ENCODE peak calls at places on chromosomes 16 and 17, in seven cellular contexts. One of them, this sample, is unnamed.

GRCh38 chr17:74922694-74923537 is at the start of gene USH1G:
- DNase-seq in HCT116: no peak
- DNase-seq in Panc1: no peak
- DNase-seq in stomach: no peak
- DNase-seq in breast epithelium: no peak
- DNase-seq in GM12878: no peak
- DNase-seq in prostate gland: no peak
- DNase-seq in this sample: no peak

GRCh38 chr16:14409563-14409962 is 220.5 kb downstream of the PARN start:
- DNase-seq in HCT116: no peak
- DNase-seq in Panc1: peak
- DNase-seq in stomach: no peak
- DNase-seq in breast epithelium: no peak
- DNase-seq in GM12878: no peak
- DNase-seq in prostate gland: no peak
- DNase-seq in this sample: no peak

GRCh38 chr16:57639172-57639571 is 10.7 kb downstream of the ADGRG1 start:
- DNase-seq in HCT116: no peak
- DNase-seq in Panc1: no peak
- DNase-seq in stomach: peak
- DNase-seq in breast epithelium: no peak
- DNase-seq in GM12878: no peak
- DNase-seq in prostate gland: peak
- DNase-seq in this sample: no peak

GRCh38 chr17:79831367-79832210 is 7.7 kb downstream of the CBX4 start:
- DNase-seq in HCT116: no peak
- DNase-seq in Panc1: no peak
- DNase-seq in stomach: peak
- DNase-seq in breast epithelium: peak
- DNase-seq in GM12878: no peak
- DNase-seq in prostate gland: peak
- DNase-seq in this sample: no peak

GRCh38 chr17:16507918-16508533 is 16.0 kb upstream of the LRRC75A start:
- DNase-seq in HCT116: no peak
- DNase-seq in Panc1: no peak
- DNase-seq in stomach: no peak
- DNase-seq in breast epithelium: no peak
- DNase-seq in GM12878: no peak
- DNase-seq in prostate gland: no peak
- DNase-seq in this sample: no peak

GRCh38 chr17:34318474-34318873 is 761 bp upstream of the CCL8 start:
- DNase-seq in HCT116: peak
- DNase-seq in Panc1: no peak
- DNase-seq in stomach: no peak
- DNase-seq in breast epithelium: no peak
- DNase-seq in GM12878: no peak
- DNase-seq in prostate gland: no peak
- DNase-seq in this sample: peak

GRCh38 chr16:77584205-77584859 is 138.0 kb upstream of the NUDT7 start:
- DNase-seq in HCT116: peak
- DNase-seq in Panc1: peak
- DNase-seq in stomach: peak
- DNase-seq in breast epithelium: no peak
- DNase-seq in GM12878: no peak
- DNase-seq in prostate gland: peak
- DNase-seq in this sample: peak

GRCh38 chr16:67311607-67312449 is 14.7 kb downstream of the KCTD19 start:
- DNase-seq in HCT116: peak
- DNase-seq in Panc1: peak
- DNase-seq in stomach: no peak
- DNase-seq in breast epithelium: no peak
- DNase-seq in GM12878: peak
- DNase-seq in prostate gland: no peak
- DNase-seq in this sample: no peak

GRCh38 chr16:77143364-77143763 is 47.6 kb upstream of the MON1B start:
- DNase-seq in HCT116: no peak
- DNase-seq in Panc1: no peak
- DNase-seq in stomach: no peak
- DNase-seq in breast epithelium: no peak
- DNase-seq in GM12878: no peak
- DNase-seq in prostate gland: no peak
- DNase-seq in this sample: no peak

GRCh38 chr16:23317266-23317661 is 15.2 kb downstream of the SCNN1B start:
- DNase-seq in HCT116: no peak
- DNase-seq in Panc1: no peak
- DNase-seq in stomach: peak
- DNase-seq in breast epithelium: no peak
- DNase-seq in GM12878: no peak
- DNase-seq in prostate gland: peak
- DNase-seq in this sample: no peak

GRCh38 chr17:15232517-15232915 is 32.6 kb downstream of the PMP22 start:
- DNase-seq in HCT116: no peak
- DNase-seq in Panc1: no peak
- DNase-seq in stomach: no peak
- DNase-seq in breast epithelium: no peak
- DNase-seq in GM12878: no peak
- DNase-seq in prostate gland: no peak
- DNase-seq in this sample: no peak

GRCh38 chr16:2782583-2783351 is 4.6 kb downstream of the PRSS33 start:
- DNase-seq in HCT116: no peak
- DNase-seq in Panc1: no peak
- DNase-seq in stomach: no peak
- DNase-seq in breast epithelium: peak
- DNase-seq in GM12878: no peak
- DNase-seq in prostate gland: no peak
- DNase-seq in this sample: no peak

GRCh38 chr16:57299009-57299718 is 14.7 kb upstream of the PLLP start:
- DNase-seq in HCT116: no peak
- DNase-seq in Panc1: no peak
- DNase-seq in stomach: peak
- DNase-seq in breast epithelium: peak
- DNase-seq in GM12878: no peak
- DNase-seq in prostate gland: no peak
- DNase-seq in this sample: no peak

GRCh38 chr16:86018487-86018886 is 119.5 kb downstream of the IRF8 start:
- DNase-seq in HCT116: no peak
- DNase-seq in Panc1: no peak
- DNase-seq in stomach: no peak
- DNase-seq in breast epithelium: no peak
- DNase-seq in GM12878: no peak
- DNase-seq in prostate gland: no peak
- DNase-seq in this sample: peak

GRCh38 chr17:47905221-47905733 is 9.2 kb downstream of the SP2 start:
- DNase-seq in HCT116: no peak
- DNase-seq in Panc1: no peak
- DNase-seq in stomach: peak
- DNase-seq in breast epithelium: peak
- DNase-seq in GM12878: no peak
- DNase-seq in prostate gland: peak
- DNase-seq in this sample: no peak
- TF ChIP-seq POLR2AphosphoS5 in HCT116: no peak
- TF ChIP-seq POLR2AphosphoS5 in Panc1: no peak
- TF ChIP-seq POLR2AphosphoS5 in stomach: peak
- TF ChIP-seq POLR2AphosphoS5 in breast epithelium: no peak
- TF ChIP-seq POLR2AphosphoS5 in GM12878: no peak
- TF ChIP-seq POLR2AphosphoS5 in prostate gland: peak
- TF ChIP-seq POLR2AphosphoS5 in this sample: no peak

DNA sequence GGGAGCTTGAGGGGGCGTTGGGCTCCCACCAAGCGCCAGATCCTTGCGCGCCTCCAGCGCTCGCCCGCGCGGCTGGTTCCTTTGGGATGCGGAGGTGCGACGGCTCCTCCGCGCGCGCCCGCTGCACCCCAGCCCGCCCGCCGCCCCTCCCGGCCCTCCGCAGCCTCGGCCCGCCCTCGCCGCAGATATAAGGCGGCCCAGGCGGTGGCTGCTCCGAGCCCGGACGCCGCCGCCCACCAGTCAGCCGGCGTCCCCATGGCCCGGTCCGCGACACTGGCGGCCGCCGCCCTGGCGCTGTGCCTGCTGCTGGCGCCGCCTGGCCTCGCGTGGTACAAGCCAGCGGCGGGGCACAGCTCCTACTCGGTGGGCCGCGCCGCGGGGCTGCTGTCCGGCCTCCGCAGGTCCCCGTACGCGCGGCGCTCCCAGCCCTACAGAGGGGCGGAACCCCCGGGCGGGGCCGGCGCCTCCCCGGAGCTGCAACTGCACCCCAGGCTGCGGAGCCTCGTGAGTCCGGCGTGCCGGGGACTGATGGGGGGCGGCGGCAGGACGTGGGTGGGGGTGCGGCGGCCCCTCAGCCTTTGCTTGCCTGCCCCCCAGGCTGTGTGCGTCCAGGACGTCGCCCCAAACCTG is at the start of gene NPB:
- DNase-seq in HCT116: no peak
- DNase-seq in Panc1: no peak
- DNase-seq in stomach: peak
- DNase-seq in breast epithelium: no peak
- DNase-seq in GM12878: no peak
- DNase-seq in prostate gland: no peak
- DNase-seq in this sample: no peak
- H3K4me3 ChIP-seq in HCT116: peak
- H3K4me3 ChIP-seq in Panc1: peak
- H3K4me3 ChIP-seq in stomach: peak
- H3K4me3 ChIP-seq in breast epithelium: peak
- H3K4me3 ChIP-seq in GM12878: no peak
- H3K4me3 ChIP-seq in prostate gland: peak
- H3K4me3 ChIP-seq in this sample: no peak

DNA sequence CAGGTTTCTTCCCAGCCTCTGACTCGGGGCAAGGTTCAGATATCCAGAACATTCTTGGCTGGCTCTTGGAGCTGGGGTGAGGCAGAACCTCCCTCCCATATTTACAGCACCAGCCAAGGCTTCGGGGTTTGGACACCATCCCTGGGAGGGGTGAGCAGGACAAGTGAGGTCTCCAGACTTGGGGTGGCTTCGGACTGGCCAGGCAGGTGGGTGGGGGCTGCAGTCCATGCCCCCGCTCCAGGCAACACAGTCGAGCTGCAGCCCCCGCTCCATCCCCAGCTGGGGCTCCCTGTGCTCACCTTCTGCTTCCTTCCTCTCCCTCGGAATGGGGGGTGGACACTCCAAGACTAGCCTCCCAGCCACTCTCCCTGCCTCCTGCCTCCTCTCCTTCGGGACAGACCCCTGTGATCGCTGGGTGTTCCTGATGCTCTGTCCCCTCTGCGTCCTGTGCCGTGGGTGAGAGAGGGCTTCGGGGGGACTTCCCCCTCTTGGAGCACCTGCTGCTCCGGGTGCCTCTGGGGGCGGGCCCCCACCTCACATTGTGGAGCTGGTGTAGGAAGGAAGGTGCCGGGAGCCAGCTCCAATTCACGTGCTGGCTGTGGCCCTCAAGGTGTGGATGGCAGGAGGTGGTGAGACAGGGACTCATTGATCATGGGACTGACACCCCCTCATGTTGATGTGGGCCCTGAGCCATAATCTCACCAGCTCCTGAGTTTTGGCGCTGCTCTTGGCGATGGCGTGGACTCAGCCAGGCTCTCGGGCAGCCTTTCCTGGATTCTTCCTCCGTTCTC is 189.2 kb downstream of the SEC14L1 start:
- DNase-seq in HCT116: no peak
- DNase-seq in Panc1: no peak
- DNase-seq in stomach: peak
- DNase-seq in breast epithelium: peak
- DNase-seq in GM12878: no peak
- DNase-seq in prostate gland: no peak
- DNase-seq in this sample: no peak
- TF ChIP-seq POLR2AphosphoS5 in HCT116: no peak
- TF ChIP-seq POLR2AphosphoS5 in Panc1: no peak
- TF ChIP-seq POLR2AphosphoS5 in stomach: no peak
- TF ChIP-seq POLR2AphosphoS5 in breast epithelium: no peak
- TF ChIP-seq POLR2AphosphoS5 in GM12878: no peak
- TF ChIP-seq POLR2AphosphoS5 in prostate gland: no peak
- TF ChIP-seq POLR2AphosphoS5 in this sample: no peak

GRCh38 chr16:89829630-89830437 is 1.6 kb downstream of the SPIRE2 start:
- DNase-seq in HCT116: no peak
- DNase-seq in Panc1: no peak
- DNase-seq in stomach: no peak
- DNase-seq in breast epithelium: no peak
- DNase-seq in GM12878: no peak
- DNase-seq in prostate gland: no peak
- DNase-seq in this sample: no peak
- H3K4me3 ChIP-seq in HCT116: peak
- H3K4me3 ChIP-seq in Panc1: peak
- H3K4me3 ChIP-seq in stomach: no peak
- H3K4me3 ChIP-seq in breast epithelium: no peak
- H3K4me3 ChIP-seq in GM12878: no peak
- H3K4me3 ChIP-seq in prostate gland: no peak
- H3K4me3 ChIP-seq in this sample: no peak

DNA sequence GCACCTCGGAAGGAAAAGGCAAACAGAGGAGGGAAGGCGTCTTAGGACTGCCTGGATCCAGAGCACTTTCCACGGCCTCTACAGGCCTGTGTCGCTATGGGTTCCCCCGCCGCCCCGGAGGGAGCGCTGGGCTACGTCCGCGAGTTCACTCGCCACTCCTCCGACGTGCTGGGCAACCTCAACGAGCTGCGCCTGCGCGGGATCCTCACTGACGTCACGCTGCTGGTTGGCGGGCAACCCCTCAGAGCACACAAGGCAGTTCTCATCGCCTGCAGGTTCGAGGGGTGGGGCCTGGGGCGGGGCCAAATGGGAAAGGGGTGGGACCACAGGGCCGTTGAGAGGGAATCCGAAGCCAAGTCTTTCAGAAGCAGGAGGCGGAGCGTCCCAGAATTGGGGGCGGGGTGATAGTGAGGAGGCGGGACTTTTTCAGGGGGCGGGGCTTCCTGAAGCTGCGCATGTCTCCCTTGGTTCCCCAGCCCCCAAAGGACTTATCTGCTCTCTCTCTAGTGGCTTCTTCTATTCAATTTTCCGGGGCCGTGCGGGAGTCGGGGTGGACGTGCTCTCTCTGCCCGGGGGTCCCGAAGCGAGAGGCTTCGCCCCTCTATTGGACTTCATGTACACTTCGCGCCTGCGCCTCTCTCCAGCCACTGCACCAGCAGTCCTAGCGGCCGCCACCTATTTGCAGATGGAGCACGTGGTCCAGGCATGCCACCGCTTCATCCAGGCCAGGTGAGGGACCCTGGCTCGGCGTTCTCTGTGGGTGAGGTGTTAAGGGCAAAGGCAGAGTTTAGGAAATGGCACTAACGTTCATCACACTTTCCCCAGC is 939 bp downstream of the BCL6B start:
- DNase-seq in HCT116: peak
- DNase-seq in Panc1: no peak
- DNase-seq in stomach: peak
- DNase-seq in breast epithelium: peak
- DNase-seq in GM12878: peak
- DNase-seq in prostate gland: peak
- DNase-seq in this sample: peak
- TF ChIP-seq POLR2AphosphoS5 in HCT116: peak
- TF ChIP-seq POLR2AphosphoS5 in Panc1: no peak
- TF ChIP-seq POLR2AphosphoS5 in stomach: peak
- TF ChIP-seq POLR2AphosphoS5 in breast epithelium: no peak
- TF ChIP-seq POLR2AphosphoS5 in GM12878: no peak
- TF ChIP-seq POLR2AphosphoS5 in prostate gland: peak
- TF ChIP-seq POLR2AphosphoS5 in this sample: no peak